ENCODE peak calls at places on chromosomes 11 and 22, in eight cellular contexts. W is fibroblast of lung, I is OCI-LY7, L is mammary epithelial cell, S is HepG2, P is HCT116, N is PC-3, V is mesenchymal stem cell. F is an unnamed sample.

GRCh38 chr22:44449061-44449682 is 48.9 kb downstream of the RTL6 start:
- DNase-seq in V (peak; percentile 78), I (no peak), N (peak; percentile 89), L (peak; percentile 87), W (peak; percentile 90), S (no peak), P (no peak), F (peak; percentile 97)

GRCh38 chr11:12232819-12233601 is 122.6 kb downstream of the MICAL2 start:
- DNase-seq in N (peak; percentile 75), I (no peak), W (peak; percentile 71), S (no peak), P (peak; percentile 55), V (peak; percentile 54), L (peak; percentile 80), F (peak; percentile 90)

GRCh38 chr11:96256604-96257003 is 86.4 kb downstream of the MAML2 start:
- DNase-seq in P (no peak), L (no peak), V (peak; percentile 63), S (no peak), I (peak; percentile 28), W (no peak), N (no peak), F (no peak)

GRCh38 chr11:1743587-1744136 is 6.7 kb downstream of the IFITM10 start:
- DNase-seq in P (no peak), I (no peak), V (no peak), N (no peak), W (no peak), L (no peak), S (no peak), F (no peak)

GRCh38 chr22:45629469-45630089 is 42.1 kb upstream of the ATXN10 start:
- DNase-seq in I (no peak), V (no peak), S (peak; percentile 78), W (no peak), N (no peak), L (no peak), P (no peak), F (no peak)

GRCh38 chr22:39458443-39459083 is 1.8 kb downstream of the MGAT3 start:
- DNase-seq in S (no peak), V (no peak), N (no peak), I (no peak), W (no peak), L (no peak), P (no peak), F (no peak)

GRCh38 chr11:910044-910588 is 494 bp downstream of the CHID1 start:
- DNase-seq in W (no peak), P (no peak), S (no peak), V (no peak), N (no peak), I (peak; percentile 25), L (no peak), F (peak; percentile 96)

GRCh38 chr11:116732740-116733385 is 39.9 kb downstream of the BUD13 start:
- DNase-seq in N (peak; percentile 81), I (peak; percentile 73), V (peak; percentile 70), P (peak; percentile 45), S (peak; percentile 43), W (peak; percentile 70), L (peak; percentile 40), F (peak; percentile 98)

GRCh38 chr11:118980191-118980881 is 8.8 kb downstream of the FOXR1 start:
- DNase-seq in N (no peak), V (no peak), S (no peak), P (no peak), L (no peak), I (no peak), W (no peak), F (peak; percentile 80)

GRCh38 chr11:119284344-119285157 is 32.4 kb downstream of the MCAM start:
- DNase-seq in N (peak; percentile 73), V (peak; percentile 50), L (peak; percentile 35), W (peak; percentile 63), S (peak; percentile 34), P (peak; percentile 32), I (peak; percentile 74), F (no peak)

GRCh38 chr22:42910221-42910942 is 53.3 kb upstream of the ARFGAP3 start:
- DNase-seq in V (no peak), N (no peak), I (no peak), P (no peak), S (no peak), L (no peak), W (no peak), F (peak; percentile 52)

GRCh38 chr22:50529416-50530279 is at the start of gene TYMP:
- DNase-seq in V (peak; percentile 39), W (no peak), L (no peak), S (peak; percentile 19), P (no peak), I (peak; percentile 73), N (peak; percentile 40), F (peak; percentile 97)

GRCh38 chr11:75371930-75372876 is 20.7 kb upstream of the ARRB1 start:
- DNase-seq in V (peak; percentile 70), P (no peak), W (peak; percentile 66), I (no peak), N (peak; percentile 97), L (no peak), S (peak; percentile 65), F (no peak)

GRCh38 chr11:119438599-119438998 is 15.6 kb upstream of the THY1 start:
- DNase-seq in S (no peak), V (no peak), N (no peak), I (no peak), L (no peak), W (no peak), P (no peak), F (no peak)

GRCh38 chr11:65553301-65554001 is 4.7 kb downstream of the LTBP3 start:
- DNase-seq in W (no peak), I (peak; percentile 67), V (no peak), L (no peak), P (no peak), N (no peak), S (no peak), F (no peak)

GRCh38 chr11:2235588-2236326 is 34.6 kb downstream of the ASCL2 start:
- DNase-seq in S (no peak), P (no peak), I (no peak), V (no peak), W (no peak), N (no peak), L (no peak), F (no peak)

GRCh38 chr11:14582835-14583234 is 60.8 kb upstream of the PDE3B start:
- DNase-seq in W (peak; percentile 8), S (no peak), V (no peak), P (no peak), N (no peak), L (no peak), I (no peak), F (no peak)

GRCh38 chr11:22581354-22581753 is 44.3 kb downstream of the FANCF start:
- DNase-seq in N (no peak), V (no peak), S (no peak), L (no peak), I (no peak), P (no peak), W (no peak), F (no peak)

GRCh38 chr11:65571940-65572339 is 398 bp upstream of the FAM89B start:
- DNase-seq in V (peak; percentile 73), W (peak; percentile 48), P (no peak), I (peak; percentile 57), N (peak; percentile 84), L (peak; percentile 63), S (no peak), F (peak; percentile 92)

GRCh38 chr22:35842954-35843353 is 125.3 kb downstream of the APOL5 start:
- DNase-seq in P (peak; percentile 62), V (peak; percentile 74), I (peak; percentile 67), N (peak; percentile 72), S (peak; percentile 61), W (peak; percentile 54), L (peak; percentile 33), F (peak; percentile 51)

GRCh38 chr11:67213251-67213650 is 53.0 kb upstream of the GRK2 start:
- DNase-seq in V (no peak), N (no peak), I (peak; percentile 86), S (no peak), L (no peak), P (no peak), W (no peak), F (no peak)

GRCh38 chr11:10934293-10934850 is 76.5 kb upstream of the ZBED5 start:
- DNase-seq in V (no peak), N (peak; percentile 27), L (peak; percentile 43), I (peak; percentile 8), W (no peak), P (peak; percentile 35), S (no peak), F (peak; percentile 42)
- H2AFZ ChIP-seq in V (no peak overlapping the region), N (peak overlapping the region; percentile 87), L (peak overlapping the region; percentile 93), I (peak overlapping the region; percentile 77), W (peak overlapping the region; percentile 89), P (peak overlapping the region; percentile 97), S (no peak overlapping the region), F (peak overlapping the region; percentile 99)

DNA sequence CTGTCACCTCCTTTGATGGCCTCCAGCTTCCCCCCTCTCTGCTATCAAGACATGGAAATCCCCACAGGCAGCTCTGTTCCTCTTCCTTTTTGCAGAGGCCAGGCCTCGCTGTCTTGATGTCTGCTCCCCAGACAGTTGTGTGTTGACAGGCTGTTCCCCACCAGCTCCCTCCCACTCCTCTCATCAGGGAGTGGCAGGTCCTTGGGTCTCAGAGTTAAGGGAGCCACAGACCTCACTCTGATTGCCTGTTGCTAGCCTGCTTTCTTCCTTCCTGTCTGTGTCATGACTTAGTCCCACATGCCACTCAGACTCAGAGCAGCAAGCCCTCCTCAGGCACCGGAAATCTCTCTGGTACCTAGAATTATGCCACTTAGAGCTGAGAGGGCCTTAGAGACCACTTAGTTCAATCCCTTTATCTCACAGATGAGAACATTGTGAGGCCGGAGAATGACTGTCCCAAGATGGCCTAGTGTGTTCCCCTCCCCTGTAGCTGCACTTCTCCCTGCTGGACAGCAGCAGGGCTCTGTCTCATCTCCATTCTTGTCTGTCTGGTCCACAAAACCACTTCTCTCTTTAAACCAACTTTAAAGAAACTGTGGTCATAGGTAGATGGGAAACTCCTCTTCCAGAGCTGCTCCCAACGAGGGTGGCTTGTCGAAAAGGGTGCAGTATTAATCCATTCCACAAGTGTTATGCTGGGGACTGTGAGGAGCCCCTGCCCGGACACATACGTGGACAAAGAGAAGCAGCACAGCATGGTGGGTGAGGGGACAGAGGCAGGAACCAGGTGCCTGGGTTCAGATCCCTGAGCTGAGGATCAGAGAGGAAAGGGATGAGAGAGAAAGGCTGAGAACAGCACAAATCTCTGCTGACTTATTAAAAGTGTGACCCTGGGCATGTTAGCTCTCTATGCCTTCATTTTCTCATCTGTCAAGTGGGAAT is 4.2 kb downstream of the AMPD3 start:
- DNase-seq in N (no peak), I (peak; percentile 83), P (no peak), S (no peak), V (peak; percentile 60), W (no peak), L (no peak), F (no peak)
- H3K4me1 ChIP-seq in N (peaks cover 30% of the 10 kb centered on the region), I (peaks cover 59% of the 10 kb centered on the region), P (peaks cover 35% of the 10 kb centered on the region), S (peaks cover 21% of the 10 kb centered on the region), V (peaks cover 33% of the 10 kb centered on the region), W (peaks cover 13% of the 10 kb centered on the region), L (peaks cover 21% of the 10 kb centered on the region), F (peaks cover 21% of the 10 kb centered on the region)

GRCh38 chr22:16608931-16609330 is 16.3 kb upstream of the CCT8L2 start:
- DNase-seq in W (no peak), L (no peak), N (no peak), S (no peak), V (no peak), I (no peak), P (no peak), F (no peak)

GRCh38 chr22:16609548-16610261 is 17.1 kb upstream of the CCT8L2 start:
- DNase-seq in N (no peak), P (no peak), V (no peak), I (no peak), L (no peak), W (no peak), S (no peak), F (no peak)
- H3K4me3 ChIP-seq in N (no peak overlapping the region), P (no peak overlapping the region), V (peak overlapping the region; percentile 74), I (no peak overlapping the region), L (peak overlapping the region; percentile 36), W (no peak overlapping the region), S (no peak overlapping the region), F (no peak overlapping the region)

GRCh38 chr11:107250017-107250416 is 207.6 kb downstream of the CWF19L2 start:
- DNase-seq in P (no peak), W (no peak), V (no peak), N (no peak), L (no peak), I (no peak), S (no peak), F (no peak)
- H2AFZ ChIP-seq in P (no peak overlapping the region), W (no peak overlapping the region), V (no peak overlapping the region), N (no peak overlapping the region), L (no peak overlapping the region), I (no peak overlapping the region), S (no peak overlapping the region), F (no peak overlapping the region)